ENCODE peak calls at places on chromosomes 4 and X, in four cellular contexts. R is posterior cingulate gyrus; D is IMR-90; S is stimulated activated CD8-positive, alpha-beta memory T cell treated with anti-CD3 and anti-CD28 coated beads, Interleukin-15, amount 100 ng/mL, for 4 hours. F is an unnamed sample.

GRCh38 chrX:103376979-103377324 is 614 bp downstream of the BEX3 start:
- DNase-seq in S (no peak), D (peak), R (peak), F (no peak)

GRCh38 chrX:1336331-1337143 is at the start of gene IL3RA:
- DNase-seq in R (peak), S (no peak), D (no peak), F (no peak)

GRCh38 chrX:134172588-134173259 is 64.3 kb upstream of the CCDC160 start:
- DNase-seq in R (peak), S (peak), D (no peak), F (no peak)

GRCh38 chrX:41689711-41690110 is 938 bp downstream of the GPR34 start:
- DNase-seq in S (no peak), R (no peak), D (no peak), F (no peak)

GRCh38 chr4:7384929-7385890 is 49.5 kb downstream of the PSAPL1 start:
- DNase-seq in R (peak), D (no peak), S (no peak), F (no peak)

GRCh38 chrX:34638116-34638515 is 19.0 kb downstream of the TMEM47 start:
- DNase-seq in D (peak), S (no peak), R (no peak), F (no peak)

GRCh38 chr4:84503495-84504437 is 4.7 kb upstream of the NKX6-1 start:
- DNase-seq in S (no peak), D (peak), R (no peak), F (no peak)

GRCh38 chrX:45485682-45486081 is 285.0 kb upstream of the DIPK2B start:
- DNase-seq in R (no peak), D (no peak), S (no peak), F (no peak)

GRCh38 chr4:106495498-106495897 is 126.9 kb upstream of the GIMD1 start:
- DNase-seq in R (no peak), S (no peak), D (no peak), F (no peak)

GRCh38 chr4:141388483-141388882 is 167.8 kb downstream of the ZNF330 start:
- DNase-seq in D (peak), S (no peak), R (no peak), F (no peak)

GRCh38 chr4:152112116-152112515 is 351.3 kb upstream of the GATB start:
- DNase-seq in D (no peak), R (no peak), S (no peak), F (no peak)

GRCh38 chr4:54542540-54543041 is 115.2 kb upstream of the KIT start:
- DNase-seq in D (peak), S (no peak), R (no peak), F (no peak)

GRCh38 chr4:7820031-7820825 is 119.4 kb downstream of the AFAP1 start:
- DNase-seq in D (no peak), S (no peak), R (peak), F (no peak)

GRCh38 chrX:20253232-20253543 is 13.5 kb downstream of the RPS6KA3 start:
- DNase-seq in S (no peak), D (no peak), R (no peak), F (no peak)

GRCh38 chrX:116499780-116500179 is 37.0 kb upstream of the CT83 start:
- DNase-seq in S (no peak), R (no peak), D (no peak), F (no peak)

GRCh38 chr4:158535130-158535614 is 13.5 kb downstream of the RXFP1 start:
- DNase-seq in D (peak), R (no peak), S (no peak), F (no peak)

GRCh38 chrX:48461830-48462229 is 8.2 kb downstream of the SLC38A5 start:
- DNase-seq in R (no peak), S (no peak), D (peak), F (no peak)

GRCh38 chrX:22999696-23000223 is at the start of gene DDX53:
- DNase-seq in R (no peak), S (no peak), D (no peak), F (no peak)